ENCODE peak calls at places on chromosome 2, in nine cellular contexts. J is stimulated activated CD8-positive, alpha-beta memory T cell treated with anti-CD3 and anti-CD28 coated beads, Interleukin-4, amount 100 ng/mL, for 24 hours; A is KBM-7; H is naive thymus-derived CD8-positive, alpha-beta T cell; I is amniotic stem cell; Q is EL; F is D341Med; R is NCI-H748 treated with DMSO at 0.1 percent for 48 hours; D is HuH-7.5. E is an unnamed sample.
A peak's percentile ranks its signal among the peaks of the same experiment; 100 is the strongest.

GRCh38 chr2:20221939-20222768 is 2.8 kb downstream of the SDC1 start:
- DNase-seq in I (no peak), J (no peak), F (no peak), D (no peak), A (no peak), H (no peak), R (no peak), Q (no peak), E (no peak)

GRCh38 chr2:121240436-121240835 is 44.6 kb downstream of the TFCP2L1 start:
- DNase-seq in A (no peak), D (no peak), R (no peak), F (no peak), Q (no peak), H (no peak), J (no peak), I (no peak), E (no peak)

GRCh38 chr2:215435261-215435808 is 533 bp downstream of the FN1 start:
- DNase-seq in I (no peak), R (peak; percentile 18), Q (no peak), H (no peak), A (peak; percentile 8), D (no peak), J (no peak), F (peak; percentile 46), E (peak; percentile 36)

GRCh38 chr2:233053928-233054774 is 6.0 kb upstream of the INPP5D start:
- DNase-seq in I (no peak), F (peak; percentile 88), D (peak; percentile 95), R (peak; percentile 58), H (peak; percentile 68), A (peak; percentile 68), J (peak; percentile 68), Q (peak; percentile 53), E (peak; percentile 48)

GRCh38 chr2:134253804-134254203 is at the start of gene MGAT5:
- DNase-seq in H (no peak), A (peak; percentile 65), I (no peak), Q (no peak), D (no peak), J (no peak), F (no peak), R (peak; percentile 82), E (no peak)

GRCh38 chr2:65050931-65051330 is 5.3 kb upstream of the CEP68 start:
- DNase-seq in Q (peak; percentile 73), H (no peak), R (no peak), J (no peak), A (no peak), F (no peak), D (no peak), I (no peak), E (no peak)

GRCh38 chr2:80073134-80073561 is 231.4 kb downstream of the LRRTM1 start:
- DNase-seq in H (peak; percentile 14), J (no peak), R (peak; percentile 34), Q (peak; percentile 63), F (peak; percentile 50), D (peak; percentile 31), A (peak; percentile 60), I (peak; percentile 54), E (peak; percentile 64)

GRCh38 chr2:39511219-39511785 is 74.2 kb upstream of the MAP4K3 start:
- DNase-seq in H (no peak), R (no peak), I (no peak), F (no peak), J (no peak), D (no peak), A (no peak), Q (no peak), E (no peak)

GRCh38 chr2:42928161-42928691 is 135.8 kb upstream of the HAAO start:
- DNase-seq in H (no peak), A (no peak), Q (no peak), F (no peak), D (no peak), R (peak; percentile 90), I (no peak), J (no peak), E (no peak)

GRCh38 chr2:199470361-199470671 is 12.6 kb upstream of the SATB2 start:
- DNase-seq in J (no peak), R (no peak), D (no peak), Q (no peak), I (no peak), A (no peak), F (no peak), H (no peak), E (no peak)

GRCh38 chr2:169221745-169222369 is 140.5 kb downstream of the LRP2 start:
- DNase-seq in I (no peak), Q (peak; percentile 9), A (peak; percentile 34), F (peak; percentile 21), J (no peak), H (no peak), R (peak; percentile 61), D (peak; percentile 26), E (no peak)

GRCh38 chr2:191245046-191245868 is at the start of gene MYO1B:
- DNase-seq in I (peak; percentile 36), H (peak; percentile 36), R (peak; percentile 75), A (peak; percentile 84), F (peak; percentile 87), J (peak; percentile 53), Q (peak; percentile 86), D (peak; percentile 60), E (peak; percentile 83)

GRCh38 chr2:218885981-218886447 is 5.4 kb downstream of the WNT10A start:
- DNase-seq in F (no peak), D (no peak), R (no peak), H (no peak), A (no peak), I (no peak), J (no peak), Q (no peak), E (no peak)

GRCh38 chr2:147110317-147110716 is 734.5 kb upstream of the ACVR2A start:
- DNase-seq in A (no peak), I (no peak), J (no peak), R (no peak), D (no peak), Q (no peak), F (peak; percentile 42), H (no peak), E (no peak)

GRCh38 chr2:27420996-27421395 is 7.4 kb upstream of the NRBP1 start:
- DNase-seq in H (no peak), F (no peak), R (no peak), D (no peak), A (no peak), Q (no peak), I (no peak), J (no peak), E (no peak)

GRCh38 chr2:128291161-128291843 is 27.4 kb downstream of the HS6ST1 start:
- DNase-seq in F (peak; percentile 66), H (no peak), I (no peak), A (no peak), J (no peak), Q (no peak), R (no peak), D (no peak), E (no peak)

GRCh38 chr2:145752091-145752806 is 1232.3 kb upstream of the ZEB2 start:
- DNase-seq in H (no peak), Q (peak; percentile 68), R (peak; percentile 66), A (peak; percentile 52), I (peak; percentile 38), J (no peak), D (peak; percentile 18), F (peak; percentile 48), E (peak; percentile 91)

GRCh38 chr2:214985619-214986018 is 152.8 kb downstream of the ABCA12 start:
- DNase-seq in I (no peak), J (no peak), A (no peak), Q (no peak), R (no peak), F (no peak), H (no peak), D (no peak), E (no peak)

GRCh38 chr2:29606105-29606871 is 315.1 kb downstream of the ALK start:
- DNase-seq in F (no peak), R (no peak), H (no peak), Q (peak; percentile 91), A (no peak), I (peak; percentile 28), J (no peak), D (no peak), E (peak; percentile 40)

GRCh38 chr2:237427807-237428506 is 14.0 kb upstream of the COL6A3 start:
- DNase-seq in D (no peak), J (peak; percentile 65), R (no peak), H (no peak), F (no peak), I (no peak), Q (no peak), A (no peak), E (no peak)

GRCh38 chr2:110659248-110659647 is 18.6 kb downstream of the BUB1 start:
- DNase-seq in I (no peak), F (no peak), R (no peak), A (no peak), D (no peak), J (no peak), Q (peak; percentile 41), H (no peak), E (no peak)

GRCh38 chr2:38982497-38982896 is 92.8 kb downstream of the ARHGEF33 start:
- DNase-seq in I (no peak), D (no peak), Q (no peak), F (no peak), H (no peak), J (no peak), A (no peak), R (no peak), E (no peak)